ENCODE peak calls at places on chromosomes 4 and X, in four cellular contexts. One of them, this sample, is unnamed.

GRCh38 chrX:21972721-21973120 is 32.2 kb downstream of the SMS start:
- DNase-seq in heart right ventricle: no peak
- DNase-seq in astrocyte of the spinal cord: peak
- DNase-seq in GM10248: no peak
- DNase-seq in this sample: no peak

GRCh38 chr4:114606240-114606639 is 7.6 kb downstream of the UGT8 start:
- DNase-seq in heart right ventricle: no peak
- DNase-seq in astrocyte of the spinal cord: no peak
- DNase-seq in GM10248: no peak
- DNase-seq in this sample: no peak

GRCh38 chr4:120062663-120063195 is 3.9 kb downstream of the MAD2L1 start:
- DNase-seq in astrocyte of the spinal cord: no peak
- DNase-seq in heart right ventricle: no peak
- DNase-seq in GM10248: no peak
- DNase-seq in this sample: no peak

GRCh38 chr4:143768007-143768591 is 67.6 kb upstream of the FREM3 start:
- DNase-seq in heart right ventricle: peak
- DNase-seq in GM10248: no peak
- DNase-seq in astrocyte of the spinal cord: peak
- DNase-seq in this sample: no peak

GRCh38 chr4:139214039-139214534 is 37.1 kb upstream of the ELF2 start:
- DNase-seq in astrocyte of the spinal cord: no peak
- DNase-seq in heart right ventricle: peak
- DNase-seq in GM10248: peak
- DNase-seq in this sample: peak

GRCh38 chrX:140274761-140275525 is 229.9 kb downstream of the SOX3 start:
- DNase-seq in astrocyte of the spinal cord: peak
- DNase-seq in GM10248: no peak
- DNase-seq in heart right ventricle: no peak
- DNase-seq in this sample: no peak

GRCh38 chr4:6326312-6327060 is 56.8 kb downstream of the WFS1 start:
- DNase-seq in GM10248: no peak
- DNase-seq in heart right ventricle: no peak
- DNase-seq in astrocyte of the spinal cord: no peak
- DNase-seq in this sample: no peak

GRCh38 chrX:118530537-118530936 is 34.9 kb downstream of the DOCK11 start:
- DNase-seq in heart right ventricle: no peak
- DNase-seq in GM10248: no peak
- DNase-seq in astrocyte of the spinal cord: no peak
- DNase-seq in this sample: no peak

GRCh38 chr4:65302145-65302544 is 368.1 kb downstream of the EPHA5 start:
- DNase-seq in heart right ventricle: no peak
- DNase-seq in astrocyte of the spinal cord: no peak
- DNase-seq in GM10248: no peak
- DNase-seq in this sample: no peak

GRCh38 chr4:185096032-185096653 is 46.9 kb upstream of the SLC25A4 start:
- DNase-seq in GM10248: peak
- DNase-seq in heart right ventricle: peak
- DNase-seq in astrocyte of the spinal cord: peak
- DNase-seq in this sample: peak

GRCh38 chr4:41215155-41215554 is 813 bp upstream of the APBB2 start:
- DNase-seq in GM10248: no peak
- DNase-seq in heart right ventricle: no peak
- DNase-seq in astrocyte of the spinal cord: no peak
- DNase-seq in this sample: no peak

DNA sequence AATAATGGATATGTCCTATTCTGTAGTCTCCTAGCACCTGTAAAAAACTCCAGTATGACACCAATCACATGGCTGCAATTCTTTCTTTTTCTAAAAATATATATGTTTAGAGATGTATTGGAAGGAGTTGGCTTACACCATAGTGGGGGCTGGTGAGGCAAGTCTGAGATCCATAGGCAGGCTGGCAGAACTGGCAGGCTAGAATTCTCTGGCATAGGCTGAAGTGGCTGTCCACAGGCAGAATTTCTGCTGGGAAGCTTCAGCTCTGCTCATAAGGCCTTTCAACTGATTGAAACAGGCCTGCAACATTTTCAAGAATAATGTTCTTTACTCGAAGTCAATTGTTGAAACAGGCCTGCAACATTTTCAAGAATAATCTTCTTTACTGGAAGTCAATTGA is 37.0 kb downstream of the FGF2 start:
- DNase-seq in astrocyte of the spinal cord: no peak
- DNase-seq in GM10248: no peak
- DNase-seq in heart right ventricle: no peak
- DNase-seq in this sample: no peak
- TF ChIP-seq CTCF in astrocyte of the spinal cord: no peak
- TF ChIP-seq CTCF in GM10248: no peak
- TF ChIP-seq CTCF in heart right ventricle: no peak
- TF ChIP-seq CTCF in this sample: no peak

GRCh38 chr4:151644625-151645024 is 116.2 kb downstream of the GATB start:
- DNase-seq in astrocyte of the spinal cord: no peak
- DNase-seq in heart right ventricle: no peak
- DNase-seq in GM10248: no peak
- DNase-seq in this sample: no peak
- TF ChIP-seq CTCF in astrocyte of the spinal cord: peak
- TF ChIP-seq CTCF in heart right ventricle: peak
- TF ChIP-seq CTCF in GM10248: no peak
- TF ChIP-seq CTCF in this sample: peak

GRCh38 chr4:108743021-108743420 is 19.8 kb downstream of the ETNPPL start:
- DNase-seq in heart right ventricle: no peak
- DNase-seq in astrocyte of the spinal cord: no peak
- DNase-seq in GM10248: no peak
- DNase-seq in this sample: no peak
- TF ChIP-seq CTCF in heart right ventricle: no peak
- TF ChIP-seq CTCF in astrocyte of the spinal cord: no peak
- TF ChIP-seq CTCF in GM10248: no peak
- TF ChIP-seq CTCF in this sample: no peak

GRCh38 chr4:169185133-169185956 is 85.4 kb downstream of the SH3RF1 start:
- DNase-seq in astrocyte of the spinal cord: no peak
- DNase-seq in GM10248: no peak
- DNase-seq in heart right ventricle: no peak
- DNase-seq in this sample: no peak
- TF ChIP-seq CTCF in astrocyte of the spinal cord: peak
- TF ChIP-seq CTCF in GM10248: no peak
- TF ChIP-seq CTCF in heart right ventricle: no peak
- TF ChIP-seq CTCF in this sample: no peak

DNA sequence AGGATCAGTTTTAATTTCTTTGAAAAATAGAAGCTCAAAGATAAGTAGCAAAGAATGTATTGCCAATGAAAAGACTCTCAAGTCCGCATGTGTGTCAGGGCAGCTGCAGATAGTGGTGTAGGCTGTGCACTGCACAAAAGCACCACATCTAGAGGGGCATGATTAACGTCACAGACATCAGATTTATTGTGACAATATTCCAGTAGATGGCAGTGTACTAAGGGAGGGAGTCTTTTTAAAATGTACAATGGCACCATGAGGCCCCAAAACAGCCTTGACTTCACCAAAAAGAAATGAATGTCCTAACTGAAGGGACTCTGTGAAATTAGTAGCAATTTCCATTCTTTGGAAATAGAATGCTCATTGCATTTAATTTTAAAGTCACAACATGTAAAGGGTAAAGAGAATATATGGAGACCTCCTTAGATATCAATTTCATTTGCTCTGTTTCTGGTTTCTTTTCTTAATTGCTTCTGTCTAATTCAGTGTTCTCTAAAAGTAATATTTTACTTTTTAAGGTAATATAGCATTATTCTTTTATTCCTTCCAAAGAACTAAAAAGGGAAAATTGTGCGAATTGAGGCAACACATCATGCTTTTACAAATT is 98.4 kb downstream of the ZNF827 start:
- DNase-seq in GM10248: peak
- DNase-seq in astrocyte of the spinal cord: peak
- DNase-seq in heart right ventricle: no peak
- DNase-seq in this sample: peak
- TF ChIP-seq CTCF in GM10248: peak
- TF ChIP-seq CTCF in astrocyte of the spinal cord: peak
- TF ChIP-seq CTCF in heart right ventricle: peak
- TF ChIP-seq CTCF in this sample: peak

GRCh38 chr4:8085491-8086479 is 72.8 kb downstream of the ABLIM2 start:
- DNase-seq in heart right ventricle: no peak
- DNase-seq in astrocyte of the spinal cord: no peak
- DNase-seq in GM10248: no peak
- DNase-seq in this sample: no peak
- TF ChIP-seq CTCF in heart right ventricle: no peak
- TF ChIP-seq CTCF in astrocyte of the spinal cord: no peak
- TF ChIP-seq CTCF in GM10248: no peak
- TF ChIP-seq CTCF in this sample: no peak

DNA sequence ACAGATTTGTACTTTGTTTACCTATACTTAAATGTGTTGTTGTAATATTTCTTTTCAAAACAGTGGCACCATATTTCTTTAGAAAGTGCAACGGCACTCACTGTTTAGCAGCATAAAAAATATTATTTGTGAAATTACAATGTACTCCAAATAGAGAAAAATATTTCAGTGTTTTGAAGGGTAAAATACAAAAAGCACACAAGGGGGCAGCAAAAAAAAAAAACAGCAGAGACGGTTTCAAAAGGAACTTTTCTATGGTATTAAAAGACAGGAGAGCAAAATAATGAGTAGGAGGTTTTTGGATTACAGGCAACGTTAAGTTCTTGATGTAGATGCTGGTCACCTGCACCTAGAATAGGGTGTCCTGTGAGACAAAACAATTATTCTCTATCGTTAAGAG is 2.0 kb downstream of the NUDT11 start:
- DNase-seq in astrocyte of the spinal cord: peak
- DNase-seq in heart right ventricle: no peak
- DNase-seq in GM10248: no peak
- DNase-seq in this sample: no peak
- TF ChIP-seq CTCF in astrocyte of the spinal cord: peak
- TF ChIP-seq CTCF in heart right ventricle: no peak
- TF ChIP-seq CTCF in GM10248: peak
- TF ChIP-seq CTCF in this sample: no peak

GRCh38 chr4:16764622-16765021 is 133.8 kb downstream of the LDB2 start:
- DNase-seq in heart right ventricle: no peak
- DNase-seq in GM10248: no peak
- DNase-seq in astrocyte of the spinal cord: peak
- DNase-seq in this sample: no peak
- TF ChIP-seq CTCF in heart right ventricle: peak
- TF ChIP-seq CTCF in GM10248: no peak
- TF ChIP-seq CTCF in astrocyte of the spinal cord: peak
- TF ChIP-seq CTCF in this sample: no peak

GRCh38 chrX:2609431-2610238 is 81.5 kb upstream of the CD99 start:
- DNase-seq in heart right ventricle: no peak
- DNase-seq in astrocyte of the spinal cord: peak
- DNase-seq in GM10248: no peak
- DNase-seq in this sample: no peak
- TF ChIP-seq CTCF in heart right ventricle: peak
- TF ChIP-seq CTCF in astrocyte of the spinal cord: no peak
- TF ChIP-seq CTCF in GM10248: peak
- TF ChIP-seq CTCF in this sample: no peak

This sample was measured in GM13977.